ENCODE peak calls at places on chromosomes 16 and 17, in four cellular contexts. Q is WTC11, G is A549, X is HepG2. M is an unnamed sample.

GRCh38 chr16:68356249-68356918 is 45.6 kb downstream of the PRMT7 start:
- DNase-seq in Q (no peak), G (no peak), X (no peak), M (no peak)

GRCh38 chr17:38511126-38512108 is 83.2 kb downstream of the ARHGAP23 start:
- DNase-seq in Q (no peak), G (no peak), X (no peak), M (peak; percentile 6)

GRCh38 chr16:2238396-2239230 is 2.4 kb downstream of the DNASE1L2 start:
- DNase-seq in Q (peak; percentile 38), G (no peak), X (no peak), M (no peak)

GRCh38 chr17:55089955-55090573 is 121.5 kb downstream of the STXBP4 start:
- DNase-seq in Q (no peak), G (peak; percentile 8), X (peak; percentile 18), M (peak; percentile 78)

GRCh38 chr17:858941-859452 is 76.8 kb downstream of the MRM3 start:
- DNase-seq in Q (no peak), G (no peak), X (no peak), M (no peak)

GRCh38 chr16:58196898-58197313 is 1.0 kb downstream of the CSNK2A2 start:
- DNase-seq in Q (no peak), G (no peak), X (no peak), M (no peak)

GRCh38 chr17:72305472-72305871 is 184.7 kb downstream of the SOX9 start:
- DNase-seq in Q (no peak), G (no peak), X (no peak), M (no peak)

GRCh38 chr17:75645889-75646625 is 12.8 kb downstream of the SMIM5 start:
- DNase-seq in Q (no peak), G (peak; percentile 99), X (peak; percentile 96), M (no peak)

GRCh38 chr17:78709119-78709681 is 72.9 kb downstream of the CYTH1 start:
- DNase-seq in Q (no peak), G (no peak), X (no peak), M (no peak)

GRCh38 chr16:89685916-89686315 is 573 bp upstream of the CDK10 start:
- DNase-seq in Q (no peak), G (no peak), X (no peak), M (no peak)

GRCh38 chr16:48384305-48384981 is 770 bp downstream of the SIAH1 start:
- DNase-seq in Q (peak; percentile 64), G (peak; percentile 71), X (peak; percentile 41), M (peak; percentile 78)

GRCh38 chr16:48386559-48387312 is 1.5 kb upstream of the SIAH1 start:
- DNase-seq in Q (no peak), G (no peak), X (no peak), M (no peak)

GRCh38 chr16:48384982-48385271 is 286 bp downstream of the SIAH1 start:
- DNase-seq in Q (no peak), G (no peak), X (no peak), M (no peak)

GRCh38 chr16:48383877-48384304 is 1.3 kb downstream of the SIAH1 start:
- DNase-seq in Q (no peak), G (no peak), X (peak; percentile 70), M (no peak)

GRCh38 chr16:48385272-48385953 is at the start of gene SIAH1:
- DNase-seq in Q (peak; percentile 87), G (peak; percentile 76), X (peak; percentile 71), M (peak; percentile 91)
- TF ChIP-seq NR3C1 in Q (no peak), G (no peak), X (no peak), M (no peak)

DNA sequence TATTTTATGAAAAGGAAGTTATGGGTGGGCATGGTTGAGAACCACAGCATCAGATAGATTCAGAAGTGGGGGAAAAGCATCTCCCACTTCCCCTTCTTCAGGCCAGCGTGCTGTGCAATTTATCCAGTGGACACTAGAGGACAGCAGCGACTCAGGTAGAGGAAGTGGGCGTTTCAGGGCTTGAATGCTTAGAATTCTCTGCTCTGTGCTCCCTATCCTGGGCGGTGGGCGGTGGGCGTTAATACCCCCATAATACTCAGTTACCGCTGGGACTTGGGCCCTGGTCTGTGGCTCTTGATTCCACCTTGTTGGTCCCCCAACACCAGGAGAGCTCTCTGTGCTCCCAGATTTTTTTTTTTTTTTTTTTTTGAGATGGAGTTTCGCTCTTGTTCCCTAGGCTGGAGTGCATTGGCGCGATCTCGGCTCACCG is 3.7 kb upstream of the LYZL6 start:
- DNase-seq in Q (peak; percentile 74), G (peak; percentile 57), X (peak; percentile 52), M (peak; percentile 49)
- TF ChIP-seq MAX in Q (no peak), G (no peak), X (no peak), M (no peak)

GRCh38 chr16:84593825-84594724 is 23.8 kb downstream of the COTL1 start:
- DNase-seq in Q (no peak), G (no peak), X (peak; percentile 36), M (peak; percentile 86)
- TF ChIP-seq NR3C1 in Q (no peak), G (no peak), X (no peak), M (no peak)

DNA sequence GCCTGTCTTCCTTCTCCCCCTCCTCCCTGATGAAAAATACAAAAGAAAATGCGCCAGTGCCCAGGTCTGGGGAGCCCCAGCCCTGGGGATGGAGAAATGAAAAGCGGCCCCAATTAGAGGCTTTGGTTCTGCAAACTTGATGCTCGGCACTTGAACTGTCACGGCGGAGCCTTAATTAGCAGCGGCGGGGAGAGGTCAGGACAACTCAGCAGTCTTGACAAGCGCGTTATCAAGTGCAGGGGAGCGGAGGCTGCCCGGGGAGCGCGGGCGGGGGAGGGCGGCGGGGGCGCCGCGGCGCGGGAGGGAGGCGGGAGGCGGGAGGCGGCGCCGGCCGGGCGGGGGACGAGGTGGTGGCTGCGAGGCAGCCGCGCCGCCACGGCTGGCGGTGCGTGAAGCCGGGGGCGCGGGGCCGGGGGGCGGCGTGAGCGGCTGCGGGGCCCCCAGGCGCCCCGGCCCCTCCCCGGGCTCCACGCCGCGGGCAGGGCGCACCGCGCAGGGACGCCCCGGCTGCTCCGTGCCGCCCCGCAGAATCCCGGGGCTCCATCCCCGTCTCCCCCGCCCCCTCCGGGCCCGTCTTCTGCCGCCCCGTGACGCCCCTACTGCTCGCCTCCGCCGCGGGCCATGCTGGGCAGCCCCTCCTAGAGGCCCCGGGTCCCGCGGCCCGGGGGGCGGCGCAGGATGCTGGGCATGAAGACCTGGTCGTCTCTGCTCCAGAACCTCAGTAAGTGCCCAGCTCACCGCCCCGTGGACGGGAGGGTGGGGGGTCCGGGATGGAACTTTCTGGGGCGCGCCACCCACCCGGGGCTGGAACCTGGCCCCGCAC is 150.5 kb upstream of the GSE1 start:
- DNase-seq in Q (no peak), G (no peak), X (no peak), M (peak; percentile 96)
- TF ChIP-seq MAX in Q (no peak), G (no peak), X (no peak), M (no peak)

DNA sequence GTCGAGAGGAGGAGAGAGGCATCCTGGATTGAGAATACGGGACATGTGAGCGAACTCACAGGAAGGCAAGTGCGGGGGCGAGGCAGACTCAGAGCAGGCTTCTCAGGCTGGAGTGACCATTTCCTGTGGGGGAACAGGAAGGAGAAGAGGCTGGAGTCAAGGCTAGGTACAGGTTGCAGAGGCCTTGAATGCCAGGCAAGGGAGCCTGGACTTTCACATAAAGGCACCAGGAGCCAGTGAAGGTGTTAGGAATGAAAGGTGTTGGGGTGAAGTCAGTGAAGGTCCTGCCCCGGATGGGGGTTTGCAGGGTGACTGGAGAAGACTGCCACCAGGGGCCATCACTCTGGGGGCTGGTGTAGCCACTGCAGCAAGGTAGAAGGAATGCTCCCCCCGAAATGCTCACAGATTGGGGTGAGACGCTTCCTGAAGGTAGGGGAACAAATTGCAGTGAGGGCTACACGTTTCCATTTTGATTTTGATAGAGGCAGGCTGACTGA is 5.3 kb upstream of the GPRC5C start:
- DNase-seq in Q (no peak), G (no peak), X (no peak), M (no peak)
- TF ChIP-seq NR3C1 in Q (no peak), G (no peak), X (no peak), M (no peak)

GRCh38 chr16:4273858-4274291 is 1.1 kb upstream of the TFAP4 start:
- DNase-seq in Q (peak; percentile 86), G (peak; percentile 74), X (peak; percentile 32), M (no peak)
- TF ChIP-seq MAX in Q (peak; percentile 70), G (peak; percentile 7), X (no peak), M (no peak)

GRCh38 chr16:66881014-66881417 is 701 bp downstream of the PDP2 start:
- DNase-seq in Q (no peak), G (no peak), X (no peak), M (peak; percentile 48)

GRCh38 chr16:66874079-66874775 is 6.1 kb upstream of the PDP2 start:
- DNase-seq in Q (no peak), G (no peak), X (no peak), M (no peak)

GRCh38 chr16:66881560-66881959 is 1.2 kb downstream of the PDP2 start:
- DNase-seq in Q (no peak), G (no peak), X (no peak), M (no peak)

GRCh38 chr16:66880288-66881013 is at the start of gene PDP2:
- DNase-seq in Q (peak; percentile 97), G (peak; percentile 89), X (peak; percentile 97), M (peak; percentile 100)

DNA sequence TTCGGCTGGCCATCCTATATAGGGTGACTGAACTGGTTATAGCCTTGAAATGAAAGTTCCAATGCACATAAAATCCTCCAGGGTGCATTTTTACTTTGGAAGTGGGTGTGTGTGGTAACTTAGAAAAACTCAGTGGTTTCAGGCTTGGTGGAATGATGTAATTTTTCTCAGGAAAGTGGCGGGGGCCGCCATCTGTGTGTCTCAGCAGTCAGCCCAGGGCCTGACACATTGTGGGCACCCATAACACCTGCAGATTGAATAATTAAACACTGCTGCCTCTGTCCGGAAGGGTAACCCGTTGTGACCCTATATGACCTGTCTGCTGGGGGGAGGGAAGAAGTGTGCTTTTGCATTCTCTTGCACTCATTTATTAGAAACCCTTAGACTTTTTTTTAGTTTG is 2.2 kb upstream of the PDP2 start:
- DNase-seq in Q (no peak), G (no peak), X (no peak), M (no peak)
- TF ChIP-seq NR3C1 in Q (no peak), G (no peak), X (no peak), M (no peak)

DNA sequence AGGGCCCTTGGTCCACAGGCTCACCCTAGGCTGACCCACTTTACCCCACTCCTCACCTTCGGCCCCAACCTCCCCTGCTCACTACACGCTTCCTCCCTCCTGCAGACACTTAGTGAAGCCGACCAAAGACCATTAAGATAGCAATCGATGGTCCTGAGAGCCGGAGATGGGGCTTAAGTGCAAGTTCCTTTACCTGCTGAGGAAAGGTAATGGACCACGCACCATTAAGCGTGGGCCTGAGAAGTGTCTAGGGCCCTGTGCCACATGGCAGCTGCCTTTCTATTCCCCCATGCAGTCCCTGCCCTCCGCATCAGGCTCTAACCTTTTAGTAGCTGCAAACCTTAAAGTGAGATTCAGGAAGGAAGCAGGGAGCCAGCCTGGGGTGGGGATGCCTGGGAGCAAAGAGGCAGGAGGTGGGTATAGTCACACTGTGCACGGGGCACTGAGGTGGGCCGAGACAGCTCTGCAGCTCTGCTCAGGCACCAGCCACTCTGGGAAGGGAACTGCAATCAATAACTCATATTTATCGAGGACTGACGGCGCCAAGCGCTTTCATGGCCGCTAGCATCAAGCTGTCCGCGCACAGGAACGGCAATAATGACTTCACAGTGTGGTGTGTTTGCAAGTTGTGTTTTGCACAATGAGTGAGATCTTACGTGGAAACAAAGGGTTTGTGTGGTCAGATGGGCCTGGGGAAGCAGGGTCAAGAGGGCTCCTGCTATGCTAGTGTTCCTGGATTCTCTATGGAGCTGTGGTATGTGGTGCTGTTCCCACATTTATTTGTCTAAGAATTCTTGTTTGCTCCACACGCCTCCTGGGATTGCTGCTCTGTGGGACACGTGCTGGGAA is 84.9 kb upstream of the CDC42EP4 start:
- DNase-seq in Q (no peak), G (no peak), X (peak; percentile 20), M (no peak)
- TF ChIP-seq MAX in Q (no peak), G (no peak), X (no peak), M (no peak)

M was measured in K562.